ENCODE peak calls at places on chromosomes 13 and 19, in nine cellular contexts. X, E, F, M, V, A, H, L and D are unnamed samples.

GRCh38 chr19:55258476-55258827 is 365 bp downstream of the PPP6R1 start:
- DNase-seq in E (no peak), M (no peak), X (peak), F (no peak), A (no peak), H (no peak), V (no peak), L (no peak), D (no peak)

GRCh38 chr13:24613755-24614154 is 66.5 kb upstream of the ATP12A start:
- DNase-seq in X (no peak), M (no peak), V (no peak), E (no peak), L (no peak), F (no peak), H (no peak), A (no peak), D (no peak)

GRCh38 chr19:6378036-6378435 is 2.3 kb upstream of the PSPN start:
- DNase-seq in F (no peak), E (no peak), L (no peak), V (no peak), A (peak), M (peak), H (no peak), X (no peak), D (peak)

GRCh38 chr13:111970501-111971155 is 96.3 kb upstream of the SOX1 start:
- DNase-seq in M (no peak), F (no peak), L (no peak), E (no peak), V (no peak), X (no peak), H (no peak), A (no peak), D (no peak)

GRCh38 chr13:30997697-30998547 is 65.5 kb downstream of the TEX26 start:
- DNase-seq in E (no peak), X (peak), V (no peak), H (no peak), M (no peak), L (no peak), F (no peak), A (no peak), D (no peak)

GRCh38 chr19:1896508-1896907 is 8.7 kb upstream of the ADAT3 start:
- DNase-seq in L (no peak), E (no peak), V (no peak), X (no peak), A (no peak), F (no peak), M (no peak), H (no peak), D (no peak)

GRCh38 chr19:51366999-51367564 is 894 bp upstream of the ETFB start:
- DNase-seq in X (peak), H (peak), M (no peak), A (no peak), L (no peak), F (no peak), V (no peak), E (peak), D (no peak)

GRCh38 chr13:40061466-40062450 is 406.3 kb downstream of the COG6 start:
- DNase-seq in F (peak), A (no peak), L (no peak), E (no peak), V (no peak), X (no peak), H (no peak), M (no peak), D (peak)

GRCh38 chr13:71922191-71922590 is 55.2 kb upstream of the DACH1 start:
- DNase-seq in F (no peak), X (no peak), V (no peak), E (no peak), L (no peak), M (peak), A (no peak), H (no peak), D (no peak)

GRCh38 chr19:40689339-40690049 is 957 bp downstream of the NUMBL start:
- DNase-seq in E (no peak), A (no peak), F (no peak), X (peak), M (no peak), L (no peak), H (no peak), V (peak), D (no peak)

GRCh38 chr13:26983533-26984315 is 187.9 kb downstream of the USP12 start:
- DNase-seq in M (no peak), F (no peak), E (no peak), L (no peak), V (no peak), X (no peak), H (no peak), A (no peak), D (peak)

GRCh38 chr13:113820813-113821651 is 42.8 kb downstream of the GAS6 start:
- DNase-seq in L (no peak), X (peak), H (peak), M (peak), E (no peak), F (peak), A (peak), V (peak), D (peak)

GRCh38 chr13:73366241-73366640 is 307.4 kb downstream of the KLF5 start:
- DNase-seq in F (no peak), V (no peak), M (no peak), H (no peak), E (no peak), L (no peak), A (no peak), X (no peak), D (no peak)

GRCh38 chr19:5045956-5046338 is 77.0 kb downstream of the KDM4B start:
- DNase-seq in F (no peak), X (no peak), E (peak), M (no peak), A (no peak), V (no peak), L (no peak), H (no peak), D (no peak)

GRCh38 chr13:88670509-88670908 is 999.3 kb downstream of the SLITRK5 start:
- DNase-seq in E (no peak), X (no peak), L (no peak), A (no peak), F (no peak), H (no peak), M (no peak), V (no peak), D (no peak)

DNA sequence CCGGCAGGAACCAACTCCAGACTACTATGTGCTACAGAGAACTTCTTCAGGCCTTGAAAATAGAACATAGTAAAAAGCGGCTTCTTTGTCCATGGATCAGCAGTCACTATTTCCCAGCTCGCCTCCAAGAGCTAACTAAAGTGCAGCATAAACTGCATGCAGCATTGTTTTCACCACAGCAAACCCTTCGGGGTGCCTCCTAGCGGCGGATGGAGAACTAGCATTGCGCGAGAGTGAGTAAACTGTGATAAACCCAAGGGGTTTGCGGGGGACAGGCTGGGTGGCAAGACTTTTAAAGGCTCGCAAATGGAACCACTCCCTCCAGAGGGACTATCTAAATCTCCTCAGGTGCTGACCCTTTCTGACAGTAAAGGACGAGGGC is 21.6 kb upstream of the SGCG start:
- DNase-seq in H (no peak), V (no peak), M (no peak), A (no peak), E (no peak), F (no peak), X (peak), L (no peak), D (peak)
- H3K4me3 ChIP-seq in H (peak), V (no peak), M (peak), A (no peak), E (no peak), F (peak), X (peak), L (peak), D (peak)

GRCh38 chr19:48872182-48872883 is at the start of gene PPP1R15A:
- DNase-seq in H (peak), E (peak), L (peak), M (peak), A (peak), F (peak), V (peak), X (peak), D (peak)
- TF ChIP-seq CTCF in H (no peak), E (no peak), L (peak), M (no peak), A (no peak), F (no peak), V (peak), X (peak), D (no peak)

GRCh38 chr19:49692102-49692599 is 1.2 kb downstream of the CPT1C start:
- DNase-seq in F (no peak), V (no peak), A (no peak), H (no peak), X (no peak), E (no peak), L (no peak), M (no peak), D (no peak)
- H3K4me3 ChIP-seq in F (peak), V (no peak), A (peak), H (no peak), X (no peak), E (no peak), L (no peak), M (peak), D (no peak)

GRCh38 chr19:43956827-43957226 is 5.8 kb downstream of the ZNF221 start:
- DNase-seq in F (no peak), L (no peak), X (no peak), M (no peak), A (no peak), H (no peak), V (no peak), E (no peak), D (no peak)

DNA sequence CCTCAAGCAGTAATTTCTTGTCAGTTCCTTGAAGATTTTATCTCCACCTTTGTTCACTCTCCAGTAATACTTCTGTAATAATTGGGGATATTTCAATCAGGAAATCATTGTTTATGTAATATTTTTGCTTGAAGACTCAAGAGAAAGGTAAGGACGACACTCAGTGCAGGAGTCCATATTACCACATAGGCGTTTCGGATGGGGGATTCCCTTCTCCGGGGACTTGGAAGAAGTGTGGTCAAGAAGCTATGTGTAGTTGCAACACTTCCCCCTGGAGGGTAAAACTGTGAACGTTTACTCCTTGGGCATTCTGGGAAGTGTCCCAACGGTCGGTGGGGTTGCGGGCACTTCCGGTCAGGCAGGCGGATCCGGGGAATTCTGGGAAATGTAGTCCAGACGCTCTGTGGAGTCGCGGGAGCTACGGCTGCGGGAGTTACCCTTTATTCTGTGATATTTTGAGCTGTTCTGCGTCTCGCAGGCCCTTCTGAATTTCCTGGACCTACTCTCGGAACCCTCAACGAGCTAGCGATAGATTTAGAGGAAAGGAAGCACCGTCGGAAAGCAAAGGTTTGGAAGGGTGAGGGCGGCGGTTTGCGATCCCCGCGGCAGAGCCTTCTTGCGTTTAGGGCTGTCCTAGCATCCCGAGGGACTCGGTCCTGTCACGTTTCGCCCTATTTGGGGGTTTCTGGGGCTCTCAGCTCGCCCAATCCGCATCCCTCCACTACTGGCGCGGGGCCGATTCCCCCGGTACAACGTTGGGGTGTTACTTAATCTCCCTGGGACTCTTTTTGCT is at the start of gene ZNF221:
- DNase-seq in V (peak), L (peak), X (peak), A (peak), M (peak), H (peak), F (peak), E (peak), D (peak)
- TF ChIP-seq CTCF in V (no peak), L (peak), X (peak), A (peak), M (peak), H (no peak), F (peak), E (no peak), D (peak)

GRCh38 chr13:35475131-35475959 is 1.1 kb downstream of the MAB21L1 start:
- DNase-seq in M (no peak), V (no peak), F (no peak), E (no peak), A (peak), X (no peak), L (no peak), H (no peak), D (peak)
- H3K4me3 ChIP-seq in M (peak), V (no peak), F (peak), E (peak), A (peak), X (peak), L (peak), H (peak), D (peak)

GRCh38 chr13:42819712-42820111 is 38.3 kb downstream of the FAM216B start:
- DNase-seq in H (no peak), E (no peak), L (no peak), A (peak), X (no peak), F (no peak), M (no peak), V (no peak), D (peak)

GRCh38 chr13:42815686-42816085 is 34.3 kb downstream of the FAM216B start:
- DNase-seq in E (no peak), F (no peak), X (no peak), M (no peak), A (peak), V (no peak), L (no peak), H (no peak), D (peak)

GRCh38 chr13:42820450-42820849 is 39.1 kb downstream of the FAM216B start:
- DNase-seq in M (no peak), E (no peak), A (no peak), L (no peak), H (no peak), X (no peak), V (no peak), F (no peak), D (peak)

GRCh38 chr13:42814868-42815267 is 33.5 kb downstream of the FAM216B start:
- DNase-seq in H (no peak), E (no peak), A (peak), L (no peak), V (no peak), M (peak), X (no peak), F (peak), D (peak)

DNA sequence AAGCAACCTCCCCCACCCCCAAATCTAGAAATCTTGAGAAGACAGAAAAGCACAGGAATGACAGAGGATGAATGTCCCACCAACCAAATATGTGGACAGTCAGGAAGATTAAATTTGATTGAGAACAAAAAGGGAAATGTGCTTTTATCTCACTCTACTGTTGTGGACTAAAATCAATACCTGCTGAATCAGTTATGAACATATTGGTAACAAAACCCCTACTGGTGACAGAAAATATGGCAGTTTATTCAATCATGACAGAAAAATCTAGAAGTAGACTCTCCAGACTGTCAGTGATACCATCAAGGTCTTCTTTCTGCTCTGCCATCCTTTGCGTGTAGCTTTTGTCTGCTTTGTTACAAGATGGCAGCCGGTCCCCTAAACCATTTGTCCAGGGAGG is 35.2 kb downstream of the FAM216B start:
- DNase-seq in X (no peak), F (no peak), E (no peak), L (no peak), A (no peak), V (no peak), H (no peak), M (no peak), D (no peak)
- TF ChIP-seq CTCF in X (no peak), F (peak), E (no peak), L (no peak), A (peak), V (no peak), H (no peak), M (peak), D (peak)

GRCh38 chr19:7924241-7924640 is 1.7 kb downstream of the CTXN1 start:
- DNase-seq in X (no peak), F (no peak), A (no peak), H (no peak), L (no peak), E (no peak), M (no peak), V (no peak), D (no peak)

GRCh38 chr19:7922841-7923205 is 2.7 kb downstream of the SNAPC2 start:
- DNase-seq in L (no peak), A (no peak), E (peak), F (no peak), M (no peak), H (no peak), V (no peak), X (no peak), D (no peak)

GRCh38 chr19:7921955-7922840 is 2.1 kb downstream of the SNAPC2 start:
- DNase-seq in M (no peak), F (no peak), L (no peak), X (no peak), H (no peak), E (peak), A (no peak), V (no peak), D (no peak)

GRCh38 chr19:7924651-7925170 is 1.2 kb downstream of the CTXN1 start:
- DNase-seq in M (no peak), A (no peak), X (no peak), E (no peak), H (no peak), F (no peak), L (no peak), V (no peak), D (no peak)

DNA sequence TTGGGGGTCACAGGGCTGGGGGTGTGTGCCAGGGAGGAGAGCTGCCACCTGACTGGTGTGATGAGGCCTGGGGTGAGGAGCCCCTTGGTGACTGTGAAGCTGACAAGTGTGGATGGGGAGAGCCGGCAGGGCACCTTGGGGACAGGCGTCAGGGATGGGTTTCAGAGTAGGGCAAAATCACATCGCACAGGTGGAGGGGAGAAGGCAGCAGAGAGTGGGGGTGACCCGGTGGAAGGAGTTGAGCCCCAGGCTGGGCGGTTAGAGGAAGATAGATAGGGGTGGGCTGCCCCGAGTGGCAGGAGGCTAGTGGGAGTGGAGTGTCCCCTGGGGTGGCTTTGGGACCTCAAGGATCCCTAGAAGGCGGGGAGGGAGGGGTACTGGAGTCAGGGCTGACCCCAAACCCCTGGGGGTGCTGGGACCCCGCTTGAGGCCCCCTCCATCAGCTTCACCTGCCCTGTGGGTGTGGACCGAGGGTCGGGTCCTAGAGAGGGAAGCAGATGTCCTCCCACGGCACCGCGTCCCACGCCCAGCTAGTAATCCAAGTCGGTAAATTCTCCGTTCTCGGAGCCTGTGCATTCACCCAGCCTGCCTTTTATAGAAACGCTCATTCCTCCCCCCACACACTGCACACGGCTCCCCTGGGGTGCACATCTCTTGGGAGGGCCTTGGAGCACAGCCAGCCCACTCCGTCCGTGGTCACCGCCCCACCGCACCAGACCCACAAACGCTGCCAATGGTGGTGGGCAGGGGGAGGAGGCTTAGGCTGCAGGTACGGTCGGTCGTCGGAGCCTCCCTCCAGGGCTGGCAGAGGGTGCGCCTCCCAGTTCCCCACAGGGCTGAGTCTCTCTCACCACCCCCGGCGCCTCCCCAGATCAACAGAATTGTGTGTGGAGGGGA is 2.4 kb downstream of the CTXN1 start:
- DNase-seq in V (no peak), E (peak), H (no peak), M (no peak), A (no peak), L (no peak), F (no peak), X (no peak), D (no peak)
- H3K4me3 ChIP-seq in V (no peak), E (no peak), H (no peak), M (no peak), A (no peak), L (no peak), F (no peak), X (no peak), D (no peak)